ENCODE peak calls at places on chromosome 14, in four cellular contexts. X, F, M and E are unnamed samples.
A peak's percentile ranks its signal among the peaks of the same experiment; 100 is the strongest.

GRCh38 chr14:67428501-67429031 is 16.6 kb upstream of the PLEK2 start:
- DNase-seq in M (no peak), X (peak; percentile 75), F (no peak), E (no peak)

GRCh38 chr14:90969493-90970166 is 90.8 kb downstream of the RPS6KA5 start:
- DNase-seq in M (no peak), F (no peak), X (no peak), E (peak; percentile 6)

GRCh38 chr14:92323031-92323915 is at the start of gene SLC24A4:
- DNase-seq in F (no peak), M (no peak), X (no peak), E (no peak)

GRCh38 chr14:81453166-81453766 is 53.1 kb upstream of the STON2 start:
- DNase-seq in X (peak; percentile 43), M (no peak), F (peak; percentile 38), E (peak; percentile 48)

GRCh38 chr14:90281261-90281660 is 24.9 kb downstream of the PSMC1 start:
- DNase-seq in M (no peak), X (peak; percentile 84), F (no peak), E (peak; percentile 14)

GRCh38 chr14:45679852-45680251 is 426.9 kb upstream of the MIS18BP1 start:
- DNase-seq in X (peak; percentile 69), M (no peak), F (no peak), E (peak; percentile 81)

GRCh38 chr14:104110491-104111209 is 25.1 kb downstream of the ASPG start:
- DNase-seq in X (no peak), F (no peak), M (no peak), E (no peak)

GRCh38 chr14:22448905-22449611 is 140.0 kb downstream of the DAD1 start:
- DNase-seq in X (peak; percentile 26), M (no peak), F (no peak), E (no peak)

GRCh38 chr14:22718091-22718490 is 48.4 kb upstream of the OXA1L start:
- DNase-seq in X (no peak), M (no peak), F (no peak), E (no peak)

GRCh38 chr14:65255029-65255545 is 152.8 kb upstream of the MAX start:
- DNase-seq in X (peak; percentile 82), F (no peak), M (no peak), E (no peak)

GRCh38 chr14:24058260-24058950 is 6.6 kb downstream of the CARMIL3 start:
- DNase-seq in F (no peak), M (no peak), X (peak; percentile 64), E (peak; percentile 44)

DNA sequence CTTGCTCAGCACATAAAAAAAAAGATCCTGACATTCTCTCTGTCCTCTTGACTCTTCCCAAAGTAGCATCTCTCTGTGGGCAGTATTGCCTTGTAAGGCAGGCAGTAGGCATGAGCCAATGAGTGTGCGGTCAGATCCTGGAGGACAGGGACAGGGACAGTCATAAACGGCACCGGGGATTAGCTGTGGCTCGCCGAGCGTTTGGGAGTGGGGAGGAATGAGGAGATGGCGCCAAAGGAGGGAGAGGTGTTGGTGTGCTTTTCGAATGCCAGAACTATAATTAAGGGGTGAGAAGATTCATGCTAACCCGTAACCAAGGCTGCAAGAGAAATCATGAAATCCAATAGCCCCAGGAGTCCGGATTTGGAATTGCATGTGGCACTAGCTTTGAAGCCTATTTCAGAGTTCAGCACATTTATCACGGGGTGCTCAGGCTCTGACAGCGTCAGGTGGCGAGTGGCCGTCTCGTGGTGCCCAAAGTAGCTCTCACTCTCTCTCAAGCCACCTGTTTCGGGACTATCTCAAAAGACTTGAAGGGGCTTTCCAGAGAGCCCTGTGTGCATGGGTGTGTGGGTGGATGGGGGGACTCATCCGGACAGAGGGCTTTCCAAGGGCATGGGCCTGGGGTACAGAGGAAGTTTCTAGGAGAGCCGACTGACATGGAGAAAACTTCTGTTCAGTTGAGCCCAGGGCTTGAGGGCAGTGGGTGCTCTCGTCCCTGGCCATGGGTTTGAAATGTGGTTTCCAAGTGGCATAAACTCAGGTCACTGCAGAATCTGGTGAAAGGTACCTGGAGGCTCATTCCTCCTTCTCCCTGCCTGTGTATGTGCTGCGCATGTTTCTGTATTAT is 47.6 kb upstream of the MEG3 start:
- DNase-seq in M (no peak), F (no peak), X (no peak), E (no peak)
- TF ChIP-seq FOS in M (no peak), F (no peak), X (no peak), E (no peak)

GRCh38 chr14:102694530-102695171 is 82.6 kb upstream of the TRAF3 start:
- DNase-seq in M (peak; percentile 43), F (peak; percentile 55), X (peak; percentile 73), E (peak; percentile 77)
- TF ChIP-seq FOS in M (no peak), F (no peak), X (no peak), E (no peak)

DNA sequence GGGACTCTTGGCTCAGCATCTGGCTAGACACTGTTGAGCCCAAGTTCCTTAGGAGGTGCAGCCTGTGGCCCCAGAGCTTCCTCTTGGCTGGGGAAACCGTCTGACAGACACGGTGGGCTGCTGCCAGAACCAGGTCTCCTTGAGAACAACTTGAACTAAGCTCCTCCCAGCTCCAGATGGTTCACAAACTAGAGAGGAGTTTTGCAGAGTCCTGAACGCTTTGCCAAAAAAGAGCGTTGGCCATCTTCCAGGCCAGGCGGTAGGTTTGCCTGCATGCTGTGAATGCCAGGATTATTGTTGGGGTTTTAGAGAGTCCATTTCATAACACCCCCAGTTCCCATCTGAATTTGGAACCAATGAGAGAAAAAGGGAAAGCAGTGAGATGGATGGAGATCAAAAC is 399.8 kb downstream of the RGS6 start:
- DNase-seq in X (no peak), M (no peak), F (no peak), E (no peak)
- TF ChIP-seq FOS in X (no peak), M (no peak), F (no peak), E (no peak)

DNA sequence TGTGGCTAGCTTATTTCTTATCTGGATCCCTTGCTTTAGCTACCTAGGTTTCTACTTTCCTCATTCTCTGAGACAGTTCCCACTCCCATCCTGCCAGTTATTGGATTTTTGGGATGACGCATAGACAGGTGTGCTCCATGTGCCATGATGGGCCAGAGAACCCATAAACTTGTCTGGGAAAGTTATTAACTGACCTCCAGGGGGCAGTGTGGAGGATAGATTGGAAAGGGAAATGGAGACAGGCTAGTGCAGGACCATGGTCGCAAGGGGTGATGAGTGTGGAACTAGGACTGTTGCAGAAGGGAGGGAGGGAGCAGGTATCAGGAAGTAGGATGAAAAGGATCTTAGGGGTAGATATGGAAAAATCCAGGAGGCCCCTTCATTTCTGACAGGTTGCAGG is 80.3 kb downstream of the ESRRB start:
- DNase-seq in X (peak; percentile 8), F (peak; percentile 53), M (peak; percentile 7), E (peak; percentile 45)
- TF ChIP-seq FOS in X (no peak), F (no peak), M (no peak), E (no peak)

GRCh38 chr14:94689985-94690400 is 77.8 kb downstream of the SERPINA3 start:
- DNase-seq in F (no peak), X (no peak), M (no peak), E (no peak)
- TF ChIP-seq FOS in F (no peak), X (no peak), M (no peak), E (no peak)